ENCODE peak calls at places on chromosomes 12 and 14, in six cellular contexts. One of them, this sample, is unnamed.

GRCh38 chr12:24709201-24709600 is 239.7 kb downstream of the BCAT1 start:
- DNase-seq in IMR-90: peak; percentile 48
- DNase-seq in K562: peak; percentile 64
- DNase-seq in heart left ventricle: no peak
- DNase-seq in gastrocnemius medialis: no peak
- DNase-seq in transverse colon: no peak
- DNase-seq in this sample: no peak

GRCh38 chr12:4579305-4580097 is 17.5 kb downstream of the DYRK4 start:
- DNase-seq in IMR-90: peak; percentile 13
- DNase-seq in K562: peak; percentile 44
- DNase-seq in heart left ventricle: no peak
- DNase-seq in gastrocnemius medialis: no peak
- DNase-seq in transverse colon: peak; percentile 25
- DNase-seq in this sample: no peak

GRCh38 chr12:75087656-75088055 is 122.0 kb downstream of the KCNC2 start:
- DNase-seq in IMR-90: no peak
- DNase-seq in K562: no peak
- DNase-seq in heart left ventricle: no peak
- DNase-seq in gastrocnemius medialis: no peak
- DNase-seq in transverse colon: no peak
- DNase-seq in this sample: no peak

GRCh38 chr12:14171111-14171510 is 189.7 kb upstream of the GRIN2B start:
- DNase-seq in IMR-90: no peak
- DNase-seq in K562: no peak
- DNase-seq in heart left ventricle: no peak
- DNase-seq in gastrocnemius medialis: no peak
- DNase-seq in transverse colon: no peak
- DNase-seq in this sample: no peak

GRCh38 chr14:31992051-31992450 is 85.1 kb upstream of the ARHGAP5 start:
- DNase-seq in IMR-90: peak; percentile 40
- DNase-seq in K562: no peak
- DNase-seq in heart left ventricle: no peak
- DNase-seq in gastrocnemius medialis: no peak
- DNase-seq in transverse colon: no peak
- DNase-seq in this sample: no peak

GRCh38 chr14:73787760-73788508 is 63.7 kb upstream of the PTGR2 start:
- DNase-seq in IMR-90: peak; percentile 55
- DNase-seq in K562: peak; percentile 59
- DNase-seq in heart left ventricle: no peak
- DNase-seq in gastrocnemius medialis: no peak
- DNase-seq in transverse colon: no peak
- DNase-seq in this sample: no peak

GRCh38 chr12:105204916-105205315 is 31.1 kb downstream of the APPL2 start:
- DNase-seq in IMR-90: peak; percentile 84
- DNase-seq in K562: no peak
- DNase-seq in heart left ventricle: no peak
- DNase-seq in gastrocnemius medialis: no peak
- DNase-seq in transverse colon: no peak
- DNase-seq in this sample: no peak

GRCh38 chr12:131442337-131442918 is 268.5 kb upstream of the SFSWAP start:
- DNase-seq in IMR-90: no peak
- DNase-seq in K562: no peak
- DNase-seq in heart left ventricle: no peak
- DNase-seq in gastrocnemius medialis: no peak
- DNase-seq in transverse colon: no peak
- DNase-seq in this sample: no peak

GRCh38 chr12:21642707-21643389 is 14.8 kb downstream of the LDHB start:
- DNase-seq in IMR-90: peak; percentile 31
- DNase-seq in K562: no peak
- DNase-seq in heart left ventricle: no peak
- DNase-seq in gastrocnemius medialis: no peak
- DNase-seq in transverse colon: no peak
- DNase-seq in this sample: no peak

GRCh38 chr12:132806857-132807256 is 21.8 kb downstream of the GOLGA3 start:
- DNase-seq in IMR-90: no peak
- DNase-seq in K562: no peak
- DNase-seq in heart left ventricle: no peak
- DNase-seq in gastrocnemius medialis: no peak
- DNase-seq in transverse colon: no peak
- DNase-seq in this sample: no peak

GRCh38 chr12:8566525-8566924 is 25.8 kb upstream of the CLEC4E start:
- DNase-seq in IMR-90: no peak
- DNase-seq in K562: no peak
- DNase-seq in heart left ventricle: no peak
- DNase-seq in gastrocnemius medialis: no peak
- DNase-seq in transverse colon: no peak
- DNase-seq in this sample: no peak

GRCh38 chr14:85333313-85333712 is 196.6 kb upstream of the FLRT2 start:
- DNase-seq in IMR-90: peak; percentile 50
- DNase-seq in K562: no peak
- DNase-seq in heart left ventricle: no peak
- DNase-seq in gastrocnemius medialis: no peak
- DNase-seq in transverse colon: no peak
- DNase-seq in this sample: no peak

GRCh38 chr12:4439736-4440135 is 5.9 kb downstream of the FGF6 start:
- DNase-seq in IMR-90: no peak
- DNase-seq in K562: no peak
- DNase-seq in heart left ventricle: no peak
- DNase-seq in gastrocnemius medialis: no peak
- DNase-seq in transverse colon: no peak
- DNase-seq in this sample: no peak

GRCh38 chr14:102914474-102915291 is 7.8 kb upstream of the AMN start:
- DNase-seq in IMR-90: no peak
- DNase-seq in K562: no peak
- DNase-seq in heart left ventricle: no peak
- DNase-seq in gastrocnemius medialis: no peak
- DNase-seq in transverse colon: no peak
- DNase-seq in this sample: no peak
- TF ChIP-seq POLR2A in IMR-90: no peak
- TF ChIP-seq POLR2A in K562: no peak
- TF ChIP-seq POLR2A in heart left ventricle: no peak
- TF ChIP-seq POLR2A in gastrocnemius medialis: no peak
- TF ChIP-seq POLR2A in transverse colon: no peak
- TF ChIP-seq POLR2A in this sample: no peak

DNA sequence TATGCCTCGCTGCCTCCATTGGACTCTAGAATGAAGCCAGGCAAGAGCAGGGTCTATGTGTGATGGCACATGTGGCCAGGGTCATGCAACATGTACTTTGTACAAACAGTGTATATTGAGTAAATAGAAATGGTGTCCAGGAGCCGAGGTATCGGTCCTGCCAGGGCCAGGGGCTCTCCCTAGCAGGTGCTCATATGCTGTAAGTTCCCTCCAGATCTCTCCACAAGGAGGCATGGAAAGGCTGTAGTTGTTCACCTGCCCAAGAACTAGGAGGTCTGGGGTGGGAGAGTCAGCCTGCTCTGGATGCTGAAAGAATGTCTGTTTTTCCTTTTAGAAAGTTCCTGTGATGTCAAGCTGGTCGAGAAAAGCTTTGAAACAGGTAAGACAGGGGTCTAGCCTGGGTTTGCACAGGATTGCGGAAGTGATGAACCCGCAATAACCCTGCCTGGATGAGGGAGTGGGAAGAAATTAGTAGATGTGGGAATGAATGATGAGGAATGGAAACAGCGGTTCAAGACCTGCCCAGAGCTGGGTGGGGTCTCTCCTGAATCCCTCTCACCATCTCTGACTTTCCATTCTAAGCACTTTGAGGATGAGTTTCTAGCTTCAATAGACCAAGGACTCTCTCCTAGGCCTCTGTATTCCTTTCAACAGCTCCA is 39.6 kb downstream of the DAD1 start:
- DNase-seq in IMR-90: no peak
- DNase-seq in K562: no peak
- DNase-seq in heart left ventricle: no peak
- DNase-seq in gastrocnemius medialis: no peak
- DNase-seq in transverse colon: no peak
- DNase-seq in this sample: no peak
- H3K4me3 ChIP-seq in IMR-90: no peak overlapping the region
- H3K4me3 ChIP-seq in K562: no peak overlapping the region
- H3K4me3 ChIP-seq in heart left ventricle: no peak overlapping the region
- H3K4me3 ChIP-seq in gastrocnemius medialis: no peak overlapping the region
- H3K4me3 ChIP-seq in transverse colon: no peak overlapping the region
- H3K4me3 ChIP-seq in this sample: no peak overlapping the region

DNA sequence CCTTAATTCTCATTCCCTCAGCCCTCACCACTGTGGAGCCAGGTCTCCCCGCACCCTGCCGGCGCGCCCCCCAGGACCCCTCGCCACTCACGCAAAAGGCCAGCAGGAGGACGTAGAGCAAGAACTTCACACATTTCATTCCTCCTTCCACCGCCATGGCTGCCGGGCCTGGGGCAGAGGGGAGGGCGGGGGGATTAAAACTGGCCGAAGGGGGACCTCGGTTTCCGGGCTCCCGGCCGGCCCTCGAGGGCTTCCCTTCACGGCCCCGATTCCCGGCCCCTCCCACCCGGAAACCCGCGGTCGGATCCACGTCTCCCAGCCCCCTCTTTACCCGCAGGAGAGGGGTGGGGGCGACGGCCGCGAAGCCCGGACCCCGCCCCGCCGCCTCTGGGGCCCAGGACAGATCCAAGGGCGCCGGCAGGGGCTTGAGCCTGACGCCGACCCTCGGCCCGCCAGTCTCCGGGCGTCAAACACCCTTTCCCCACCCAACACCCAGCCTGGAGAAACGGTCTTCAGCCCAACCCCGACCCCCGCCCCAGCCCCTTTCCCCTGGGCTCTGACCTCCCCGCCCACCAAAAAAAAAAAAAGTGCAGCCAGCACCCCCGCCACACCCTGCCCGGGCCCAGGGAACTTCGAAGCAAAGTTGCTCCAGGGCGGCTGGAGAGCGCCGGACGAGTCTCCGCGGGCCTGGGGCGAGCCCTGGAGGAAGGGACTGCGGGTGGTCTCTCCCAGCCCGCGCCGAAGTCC is 451 bp downstream of the CD63 start:
- DNase-seq in IMR-90: peak; percentile 53
- DNase-seq in K562: peak; percentile 65
- DNase-seq in heart left ventricle: peak; percentile 90
- DNase-seq in gastrocnemius medialis: peak; percentile 74
- DNase-seq in transverse colon: peak; percentile 81
- DNase-seq in this sample: peak; percentile 76
- TF ChIP-seq POLR2A in IMR-90: peak; percentile 47
- TF ChIP-seq POLR2A in K562: no peak
- TF ChIP-seq POLR2A in heart left ventricle: no peak
- TF ChIP-seq POLR2A in gastrocnemius medialis: no peak
- TF ChIP-seq POLR2A in transverse colon: no peak
- TF ChIP-seq POLR2A in this sample: no peak

GRCh38 chr14:23675906-23676305 is 39.7 kb downstream of the DHRS2 start:
- DNase-seq in IMR-90: no peak
- DNase-seq in K562: no peak
- DNase-seq in heart left ventricle: no peak
- DNase-seq in gastrocnemius medialis: no peak
- DNase-seq in transverse colon: no peak
- DNase-seq in this sample: no peak
- H3K4me3 ChIP-seq in IMR-90: no peak overlapping the region
- H3K4me3 ChIP-seq in K562: no peak overlapping the region
- H3K4me3 ChIP-seq in heart left ventricle: no peak overlapping the region
- H3K4me3 ChIP-seq in gastrocnemius medialis: no peak overlapping the region
- H3K4me3 ChIP-seq in transverse colon: no peak overlapping the region
- H3K4me3 ChIP-seq in this sample: no peak overlapping the region

DNA sequence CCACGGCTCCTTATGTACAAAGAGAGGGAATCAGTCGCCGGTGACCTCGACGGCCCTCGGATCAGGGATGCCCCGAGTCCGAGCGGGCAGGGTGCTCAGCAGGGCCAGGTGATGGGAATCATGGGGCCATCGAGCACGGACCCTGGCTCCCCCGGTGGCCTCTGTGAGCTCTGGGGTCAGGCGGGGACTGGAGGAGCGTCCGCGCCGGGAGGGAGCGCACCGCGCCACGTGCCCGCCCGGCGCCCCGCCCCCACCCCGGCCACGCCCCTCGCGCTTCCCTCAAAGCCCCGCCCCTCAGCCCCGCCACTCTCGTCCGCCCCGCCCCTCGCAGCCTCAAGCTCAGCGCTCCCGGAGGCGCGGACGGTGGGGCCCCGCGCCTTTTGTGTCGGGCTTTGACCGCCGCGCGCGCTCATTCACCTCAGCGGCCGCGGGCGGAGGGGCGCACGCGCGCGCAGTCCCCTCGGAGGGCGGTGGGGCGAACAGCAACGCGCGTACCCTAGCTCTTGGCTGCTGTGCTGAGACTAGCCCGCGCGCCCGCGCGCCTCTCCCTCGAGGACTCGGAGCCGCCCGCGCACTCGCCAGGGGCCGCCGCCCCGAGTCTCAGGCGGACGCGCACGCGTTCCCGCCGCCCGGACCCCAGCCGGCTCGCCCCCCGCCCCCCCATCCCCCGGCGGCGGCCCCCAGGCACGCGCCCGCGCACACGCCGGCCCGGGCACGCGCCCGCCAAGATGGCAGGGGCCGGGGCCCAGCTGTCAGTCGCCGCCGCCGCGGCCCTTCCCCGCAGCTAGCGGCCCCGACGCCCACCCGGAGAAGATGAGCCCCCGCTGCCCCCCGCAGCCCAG is 93.9 kb upstream of the EVL start:
- DNase-seq in IMR-90: peak; percentile 80
- DNase-seq in K562: peak; percentile 89
- DNase-seq in heart left ventricle: peak; percentile 85
- DNase-seq in gastrocnemius medialis: peak; percentile 68
- DNase-seq in transverse colon: peak; percentile 64
- DNase-seq in this sample: peak; percentile 75
- TF ChIP-seq POLR2A in IMR-90: no peak
- TF ChIP-seq POLR2A in K562: peak; percentile 62
- TF ChIP-seq POLR2A in heart left ventricle: no peak
- TF ChIP-seq POLR2A in gastrocnemius medialis: peak; percentile 50
- TF ChIP-seq POLR2A in transverse colon: no peak
- TF ChIP-seq POLR2A in this sample: peak; percentile 56

GRCh38 chr12:63955831-63956685 is 111.6 kb downstream of the SRGAP1 start:
- DNase-seq in IMR-90: peak; percentile 76
- DNase-seq in K562: no peak
- DNase-seq in heart left ventricle: no peak
- DNase-seq in gastrocnemius medialis: peak; percentile 53
- DNase-seq in transverse colon: no peak
- DNase-seq in this sample: peak; percentile 25
- H3K4me3 ChIP-seq in IMR-90: no peak overlapping the region
- H3K4me3 ChIP-seq in K562: no peak overlapping the region
- H3K4me3 ChIP-seq in heart left ventricle: no peak overlapping the region
- H3K4me3 ChIP-seq in gastrocnemius medialis: no peak overlapping the region
- H3K4me3 ChIP-seq in transverse colon: no peak overlapping the region
- H3K4me3 ChIP-seq in this sample: no peak overlapping the region

DNA sequence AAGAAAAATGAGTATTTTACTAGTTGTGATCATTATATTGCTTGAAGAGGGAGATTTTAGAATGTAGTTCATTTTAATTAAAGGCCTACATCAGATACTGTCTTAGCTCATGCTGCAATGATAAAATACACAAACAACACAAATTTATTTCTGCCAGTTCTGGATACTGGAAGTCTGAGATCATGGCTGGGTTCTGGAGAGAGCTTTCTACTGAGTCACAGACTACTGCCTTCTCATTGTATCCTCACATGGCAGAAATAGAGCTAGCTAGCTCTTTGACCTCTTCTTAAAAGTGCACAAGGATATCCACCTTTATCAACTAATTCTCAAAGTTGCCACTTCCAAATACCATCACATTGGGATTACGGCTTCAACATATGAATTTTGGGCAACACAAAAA is 53.8 kb downstream of the MIS18BP1 start:
- DNase-seq in IMR-90: peak; percentile 79
- DNase-seq in K562: no peak
- DNase-seq in heart left ventricle: no peak
- DNase-seq in gastrocnemius medialis: no peak
- DNase-seq in transverse colon: no peak
- DNase-seq in this sample: no peak
- TF ChIP-seq POLR2A in IMR-90: no peak
- TF ChIP-seq POLR2A in K562: no peak
- TF ChIP-seq POLR2A in heart left ventricle: no peak
- TF ChIP-seq POLR2A in gastrocnemius medialis: no peak
- TF ChIP-seq POLR2A in transverse colon: no peak
- TF ChIP-seq POLR2A in this sample: no peak